ENCODE peak calls at places on chromosome 2, in five cellular contexts. Z, U, B, C and O are unnamed samples.

GRCh38 chr2:188272121-188272520 is 19.6 kb upstream of the GULP1 start:
- DNase-seq in Z (no peak), U (no peak), B (no peak), C (no peak), O (no peak)

GRCh38 chr2:197613509-197613987 is 61.8 kb downstream of the RFTN2 start:
- DNase-seq in Z (peak; percentile 13), U (no peak), B (peak; percentile 99), C (no peak), O (no peak)

GRCh38 chr2:181977661-181978350 is 7.8 kb upstream of the PPP1R1C start:
- DNase-seq in Z (peak; percentile 76), U (peak; percentile 10), B (no peak), C (no peak), O (no peak)

GRCh38 chr2:57981369-57981768 is 65.2 kb upstream of the VRK2 start:
- DNase-seq in Z (peak; percentile 61), U (peak; percentile 10), B (no peak), C (no peak), O (no peak)

GRCh38 chr2:232481322-232482140 is 6.1 kb downstream of the ECEL1 start:
- DNase-seq in Z (no peak), U (no peak), B (no peak), C (no peak), O (no peak)

GRCh38 chr2:226426292-226426736 is 373.3 kb downstream of the IRS1 start:
- DNase-seq in Z (peak; percentile 99), U (no peak), B (peak; percentile 51), C (no peak), O (no peak)

GRCh38 chr2:66890286-66890812 is 455.4 kb downstream of the MEIS1 start:
- DNase-seq in Z (peak; percentile 46), U (no peak), B (no peak), C (no peak), O (no peak)

GRCh38 chr2:104539649-104540048 is 314.3 kb upstream of the POU3F3 start:
- DNase-seq in Z (no peak), U (no peak), B (no peak), C (no peak), O (no peak)

GRCh38 chr2:199370150-199370780 is 87.5 kb downstream of the SATB2 start:
- DNase-seq in Z (peak; percentile 15), U (no peak), B (no peak), C (no peak), O (no peak)

GRCh38 chr2:33645861-33646260 is 46.8 kb upstream of the FAM98A start:
- DNase-seq in Z (peak; percentile 31), U (no peak), B (no peak), C (no peak), O (no peak)

DNA sequence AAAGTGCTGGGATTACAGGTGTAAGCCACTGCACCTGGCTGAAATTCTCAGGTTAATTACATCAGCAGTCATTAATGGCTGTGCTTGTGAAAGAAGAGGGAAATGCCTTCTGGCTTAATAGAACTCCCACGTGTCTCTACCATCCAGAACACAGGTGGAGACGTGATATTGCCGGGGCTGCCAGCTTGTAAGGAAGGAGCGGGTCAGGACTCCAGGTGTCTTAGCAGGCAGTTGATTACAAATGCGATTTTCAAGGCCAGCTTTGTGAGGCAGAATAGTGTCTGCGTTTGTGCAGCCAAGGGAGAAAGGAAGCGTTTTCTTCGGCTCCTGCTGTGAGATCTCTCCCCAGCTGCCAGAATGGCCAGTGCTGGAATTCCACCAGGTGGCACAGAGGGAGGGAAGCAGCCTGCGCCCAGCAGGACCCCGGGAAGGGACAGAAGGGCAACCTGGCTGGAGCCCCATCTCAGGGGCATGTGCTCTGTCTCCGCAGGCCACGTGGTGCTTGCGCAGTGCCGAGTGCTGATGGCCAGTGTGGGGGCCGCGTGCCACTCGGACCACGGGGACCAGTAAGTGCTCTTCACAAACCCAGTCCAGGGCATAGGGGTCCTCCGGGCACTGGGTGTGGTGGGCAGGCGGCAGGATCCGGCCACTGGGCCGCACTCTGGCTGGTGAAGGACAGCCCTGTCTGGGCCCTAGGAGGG is 3.7 kb upstream of the ESPNL start:
- DNase-seq in Z (no peak), U (no peak), B (no peak), C (peak; percentile 65), O (no peak)
- TF ChIP-seq MAFK in Z (no peak), U (no peak), B (no peak), C (no peak), O (no peak)

GRCh38 chr2:62216616-62217015 is 20.7 kb downstream of the B3GNT2 start:
- DNase-seq in Z (peak; percentile 92), U (no peak), B (peak; percentile 55), C (no peak), O (peak; percentile 26)
- TF ChIP-seq MAFK in Z (no peak), U (no peak), B (no peak), C (no peak), O (no peak)

DNA sequence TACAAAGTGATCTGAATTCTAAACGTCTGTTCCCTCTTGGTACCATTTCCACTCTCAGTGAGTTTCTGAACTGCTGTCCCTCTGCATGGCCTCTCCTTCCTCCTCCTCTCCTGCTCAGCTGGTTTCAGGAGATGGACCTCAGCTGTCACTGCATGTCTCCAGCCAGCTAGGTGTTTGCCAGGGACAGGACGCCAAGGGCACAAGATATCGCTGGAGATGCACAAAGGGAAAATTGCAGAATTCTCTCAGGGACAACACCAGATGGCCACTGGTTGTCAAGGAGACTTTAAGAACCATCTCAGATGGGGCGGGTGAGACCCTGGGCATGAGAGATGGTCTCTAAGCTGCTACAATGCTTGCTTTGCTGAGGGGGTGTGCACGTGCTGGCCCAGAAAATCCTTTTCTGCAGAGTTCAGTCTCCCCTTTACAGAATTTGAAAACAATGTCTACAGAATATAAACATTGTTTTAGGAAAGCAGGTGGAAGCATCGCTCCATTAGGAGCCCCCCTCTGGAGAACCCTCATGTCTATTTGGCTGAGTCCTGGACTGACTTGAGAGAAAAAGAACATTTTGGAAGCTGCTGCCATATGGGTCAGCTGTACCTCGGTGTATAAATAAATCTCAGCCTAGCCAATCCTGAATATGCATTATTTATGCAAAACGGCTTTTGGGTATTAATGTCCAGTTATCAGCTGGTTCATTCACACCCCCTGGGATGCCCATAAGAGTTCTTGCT is 57.9 kb upstream of the SPP2 start:
- DNase-seq in Z (no peak), U (no peak), B (no peak), C (peak; percentile 1), O (no peak)
- TF ChIP-seq MAFK in Z (no peak), U (no peak), B (no peak), C (no peak), O (no peak)

DNA sequence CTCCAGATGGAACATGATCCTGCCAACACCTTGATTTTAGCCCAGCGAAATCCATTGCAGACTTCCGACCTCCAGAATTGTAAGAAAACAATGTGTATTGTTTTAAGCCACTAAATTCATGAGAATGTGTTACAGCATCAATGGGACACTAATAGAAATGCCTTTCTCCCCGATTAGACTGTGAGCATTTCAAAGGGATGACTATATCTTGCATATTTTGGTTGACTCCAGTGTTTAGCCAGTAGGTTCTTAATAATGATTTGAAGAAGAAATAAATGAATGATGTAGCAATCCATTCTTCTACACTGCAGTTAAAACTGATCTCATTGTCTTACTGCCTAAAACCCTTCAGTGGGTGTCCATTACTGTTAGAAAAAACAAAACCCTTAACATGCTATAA is 67.4 kb upstream of the ACVR1C start:
- DNase-seq in Z (peak; percentile 85), U (no peak), B (no peak), C (no peak), O (no peak)
- TF ChIP-seq MAFK in Z (no peak), U (no peak), B (no peak), C (no peak), O (no peak)

GRCh38 chr2:127530245-127531132 is 4.2 kb upstream of the IWS1 start:
- DNase-seq in Z (no peak), U (no peak), B (no peak), C (no peak), O (no peak)

GRCh38 chr2:127528487-127528886 is 2.2 kb upstream of the IWS1 start:
- DNase-seq in Z (no peak), U (no peak), B (no peak), C (no peak), O (no peak)

GRCh38 chr2:127525692-127526141 is 572 bp downstream of the IWS1 start:
- DNase-seq in Z (peak; percentile 59), U (peak; percentile 14), B (peak; percentile 32), C (no peak), O (peak; percentile 43)

GRCh38 chr2:127526142-127526939 is at the start of gene IWS1:
- DNase-seq in Z (peak; percentile 97), U (peak; percentile 89), B (peak; percentile 97), C (peak; percentile 93), O (peak; percentile 95)

GRCh38 chr2:127526940-127527804 is 883 bp upstream of the IWS1 start:
- DNase-seq in Z (no peak), U (peak; percentile 26), B (peak; percentile 68), C (no peak), O (no peak)
- TF ChIP-seq MAFK in Z (no peak), U (no peak), B (no peak), C (no peak), O (no peak)

DNA sequence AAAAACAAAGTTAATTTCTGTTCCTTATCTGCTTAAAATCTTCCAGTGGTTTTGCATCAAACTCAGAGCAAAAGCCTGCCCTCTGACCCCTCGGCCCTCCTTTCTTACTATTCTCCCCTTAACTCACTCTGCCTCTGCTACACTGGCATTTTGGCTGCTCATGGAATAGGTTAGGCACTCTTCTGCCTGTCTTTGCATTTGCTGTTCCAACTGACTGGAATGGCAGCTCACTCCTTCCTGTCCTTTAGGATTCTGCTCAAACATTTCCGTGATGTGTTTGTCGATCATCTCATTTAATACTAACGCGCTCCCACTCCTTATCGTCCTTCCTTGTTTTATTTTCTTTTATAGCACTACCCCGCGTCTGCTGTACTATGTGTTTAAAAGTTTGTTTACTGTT is 815 bp downstream of the CEBPZ start:
- DNase-seq in Z (no peak), U (peak; percentile 15), B (peak; percentile 36), C (no peak), O (peak; percentile 15)
- TF ChIP-seq MAFK in Z (no peak), U (no peak), B (no peak), C (no peak), O (no peak)

DNA sequence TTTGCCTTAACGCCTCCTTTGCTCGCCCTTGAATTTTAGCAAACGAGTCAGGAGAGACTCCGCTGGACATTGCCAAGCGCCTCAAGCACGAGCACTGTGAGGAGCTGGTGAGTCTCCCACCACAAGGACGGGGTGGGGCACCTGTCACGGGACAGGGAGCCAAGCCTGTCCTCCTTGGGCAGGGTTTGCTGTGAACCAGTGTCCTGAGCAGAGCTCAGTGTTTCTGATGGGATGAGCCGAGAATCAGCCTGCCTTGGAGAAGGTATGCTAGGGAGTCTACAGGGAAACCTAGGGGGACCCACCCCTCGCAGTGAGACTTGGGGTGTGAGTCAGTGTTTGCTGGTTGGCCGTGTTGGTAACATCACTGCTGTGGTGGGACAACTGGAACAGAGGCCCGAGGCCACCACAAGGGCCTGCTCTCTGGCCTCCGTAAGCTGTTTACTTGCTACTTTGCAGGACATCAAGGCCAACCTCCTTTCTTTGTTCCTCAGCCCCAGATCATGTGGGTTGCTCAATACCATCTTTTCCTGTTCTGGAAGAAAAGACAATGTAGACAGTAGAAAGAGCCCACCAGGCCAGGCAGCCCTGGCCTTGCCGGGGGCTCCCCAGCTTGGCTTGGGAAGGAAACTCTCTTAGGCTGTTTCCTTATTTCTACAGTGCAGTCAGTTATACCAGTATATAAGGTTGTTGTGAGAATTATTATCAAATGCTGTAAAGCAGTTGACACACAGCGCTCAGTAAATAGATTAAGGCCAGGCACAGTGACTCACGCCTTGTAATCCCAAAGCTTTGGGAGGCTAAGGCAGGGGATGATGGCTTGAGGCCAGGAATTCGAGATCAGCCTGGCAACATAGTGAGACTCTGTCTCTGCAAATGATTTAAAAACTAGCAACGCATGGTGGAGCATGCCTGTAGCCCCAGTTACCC is 42.4 kb downstream of the ITGB1BP1 start:
- DNase-seq in Z (peak; percentile 95), U (peak; percentile 79), B (peak; percentile 85), C (no peak), O (no peak)
- TF ChIP-seq MAFK in Z (no peak), U (no peak), B (no peak), C (no peak), O (no peak)

GRCh38 chr2:49834433-49834832 is 680.1 kb upstream of the FSHR start:
- DNase-seq in Z (no peak), U (no peak), B (no peak), C (no peak), O (no peak)
- TF ChIP-seq MAFK in Z (no peak), U (no peak), B (no peak), C (no peak), O (no peak)

GRCh38 chr2:120562218-120563005 is 173.3 kb upstream of the GLI2 start:
- DNase-seq in Z (no peak), U (no peak), B (no peak), C (no peak), O (no peak)
- TF ChIP-seq MAFK in Z (no peak), U (no peak), B (no peak), C (no peak), O (no peak)